ENCODE peak calls at places on chromosomes 1 and 21, in six cellular contexts. O, I, D, T, J and G are unnamed samples. For H3K4me1, the result is how much of the 10 kb centered on the place peaks cover.

GRCh38 chr1:114745351-114745750 is 12.4 kb downstream of the CSDE1 start:
- DNase-seq in O (peak), I (no peak), D (no peak), T (no peak), J (no peak), G (no peak)

GRCh38 chr1:151862604-151863003 is 9.1 kb upstream of the THEM5 start:
- DNase-seq in O (no peak), I (no peak), D (no peak), T (no peak), J (peak), G (no peak)

GRCh38 chr21:45662623-45663015 is 19.1 kb downstream of the PCBP3 start:
- DNase-seq in O (no peak), I (no peak), D (no peak), T (no peak), J (no peak), G (no peak)

GRCh38 chr1:184790642-184791041 is 36.0 kb upstream of the EDEM3 start:
- DNase-seq in O (no peak), I (no peak), D (no peak), T (no peak), J (no peak), G (no peak)

GRCh38 chr21:42654913-42655796 is 1.7 kb downstream of the PDE9A start:
- DNase-seq in O (no peak), I (no peak), D (no peak), T (no peak), J (no peak), G (no peak)

GRCh38 chr1:181038399-181038873 is 4.7 kb downstream of the MR1 start:
- DNase-seq in O (peak), I (peak), D (peak), T (no peak), J (no peak), G (peak)

GRCh38 chr1:19698181-19698580 is 33.5 kb downstream of the HTR6 start:
- DNase-seq in O (no peak), I (no peak), D (no peak), T (no peak), J (no peak), G (no peak)

GRCh38 chr1:55369474-55369873 is 154.3 kb upstream of the USP24 start:
- DNase-seq in O (peak), I (no peak), D (no peak), T (no peak), J (peak), G (no peak)

GRCh38 chr1:23868848-23869450 is 859 bp upstream of the FUCA1 start:
- DNase-seq in O (no peak), I (no peak), D (no peak), T (no peak), J (no peak), G (no peak)

GRCh38 chr1:10161541-10162290 is 48.7 kb upstream of the KIF1B start:
- DNase-seq in O (no peak), I (peak), D (no peak), T (no peak), J (no peak), G (no peak)

GRCh38 chr1:56577859-56578663 is 1.3 kb downstream of the PLPP3 start:
- DNase-seq in O (peak), I (peak), D (peak), T (peak), J (no peak), G (peak)

GRCh38 chr1:30372792-30373433 is 350.5 kb downstream of the MATN1 start:
- DNase-seq in O (no peak), I (no peak), D (no peak), T (no peak), J (peak), G (no peak)

GRCh38 chr1:30375156-30375555 is 348.2 kb downstream of the MATN1 start:
- DNase-seq in O (no peak), I (no peak), D (no peak), T (no peak), J (peak), G (no peak)

GRCh38 chr1:30371888-30372791 is 351.2 kb downstream of the MATN1 start:
- DNase-seq in O (no peak), I (no peak), D (no peak), T (no peak), J (peak), G (no peak)

GRCh38 chr1:30374400-30375070 is 348.9 kb downstream of the MATN1 start:
- DNase-seq in O (no peak), I (no peak), D (no peak), T (no peak), J (peak), G (no peak)

GRCh38 chr1:30373471-30374399 is 349.6 kb downstream of the MATN1 start:
- DNase-seq in O (no peak), I (no peak), D (no peak), T (no peak), J (peak), G (no peak)
- H3K4me1 ChIP-seq in O (under half), I (under half), D (under half), T (under half), J (under half), G (under half)

GRCh38 chr1:174413632-174414031 is 34.1 kb upstream of the GPR52 start:
- DNase-seq in O (no peak), I (no peak), D (no peak), T (no peak), J (no peak), G (peak)
- TF ChIP-seq CTCF in O (peak), I (no peak), D (no peak), T (no peak), J (no peak), G (peak)

GRCh38 chr1:157995575-157996169 is 2.2 kb downstream of the KIRREL1 start:
- DNase-seq in O (no peak), I (no peak), D (no peak), T (no peak), J (no peak), G (no peak)
- H3K4me1 ChIP-seq in O (under half), I (under half), D (under half), T (under half), J (half or more), G (under half)

DNA sequence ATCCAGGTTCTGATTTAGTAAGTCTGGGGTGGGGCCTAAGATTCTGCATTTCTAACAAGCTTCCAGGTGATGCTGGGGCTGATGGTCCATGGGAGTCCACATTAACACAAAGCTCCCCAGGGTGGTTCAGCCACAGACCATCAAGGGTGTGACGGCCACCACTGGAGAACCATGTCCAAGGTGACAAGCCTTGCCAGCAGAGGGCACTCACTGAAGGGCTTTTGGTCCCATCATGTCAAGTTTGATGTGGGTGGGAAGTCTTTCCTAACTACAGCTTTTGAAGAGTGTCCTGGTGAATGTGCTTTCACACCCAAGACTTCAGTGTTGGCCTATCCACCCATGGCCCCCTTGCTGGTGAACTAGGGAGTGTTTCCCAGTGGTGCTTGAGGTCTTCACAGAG is 67.1 kb downstream of the UBE2T start:
- DNase-seq in O (peak), I (peak), D (peak), T (no peak), J (no peak), G (peak)
- TF ChIP-seq CTCF in O (peak), I (peak), D (peak), T (no peak), J (no peak), G (peak)

DNA sequence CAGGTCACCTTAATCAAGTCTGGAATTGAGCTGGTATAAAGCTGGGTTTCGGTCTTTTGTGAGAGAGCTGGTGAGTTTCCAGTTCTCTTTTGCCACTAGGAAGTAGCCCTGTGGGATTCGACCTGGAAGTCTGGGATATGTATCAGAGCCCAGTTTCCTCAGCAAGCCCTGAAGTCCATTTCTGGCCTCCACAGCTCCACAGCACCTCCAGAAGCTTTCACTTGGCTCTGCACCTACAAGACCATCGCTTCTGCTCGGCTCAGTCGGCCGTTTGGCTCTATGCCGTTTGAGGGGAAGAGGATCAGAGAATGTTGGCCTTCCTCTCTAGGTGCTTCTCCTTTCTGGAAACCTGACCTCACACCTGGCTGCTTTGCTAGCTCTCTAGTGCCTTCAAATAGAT is 148.0 kb downstream of the GALNT2 start:
- DNase-seq in O (peak), I (peak), D (peak), T (peak), J (no peak), G (peak)
- H3K4me1 ChIP-seq in O (under half), I (under half), D (under half), T (under half), J (half or more), G (under half)

DNA sequence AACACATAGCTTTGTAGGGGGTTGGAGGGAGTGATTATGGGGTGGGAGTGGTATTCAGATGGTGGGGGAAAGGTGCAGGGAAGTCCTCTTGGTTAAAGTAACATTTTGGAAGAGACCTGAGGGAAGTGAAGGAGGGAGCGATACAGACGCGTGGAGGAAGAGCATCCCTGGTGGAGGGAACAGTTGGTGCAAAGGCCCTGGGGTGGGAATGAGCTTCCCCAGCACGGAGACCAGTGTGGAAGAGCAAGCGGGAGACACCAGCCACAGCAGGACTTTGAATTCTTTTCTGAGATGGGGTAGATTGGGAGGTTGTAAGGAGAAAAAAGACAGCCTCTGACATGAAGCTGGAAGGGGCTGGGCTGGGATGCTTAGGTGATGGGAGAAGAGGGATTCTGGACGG is 23.5 kb downstream of the DHRS3 start:
- DNase-seq in O (no peak), I (no peak), D (no peak), T (no peak), J (no peak), G (no peak)
- TF ChIP-seq CTCF in O (peak), I (no peak), D (no peak), T (no peak), J (no peak), G (no peak)

DNA sequence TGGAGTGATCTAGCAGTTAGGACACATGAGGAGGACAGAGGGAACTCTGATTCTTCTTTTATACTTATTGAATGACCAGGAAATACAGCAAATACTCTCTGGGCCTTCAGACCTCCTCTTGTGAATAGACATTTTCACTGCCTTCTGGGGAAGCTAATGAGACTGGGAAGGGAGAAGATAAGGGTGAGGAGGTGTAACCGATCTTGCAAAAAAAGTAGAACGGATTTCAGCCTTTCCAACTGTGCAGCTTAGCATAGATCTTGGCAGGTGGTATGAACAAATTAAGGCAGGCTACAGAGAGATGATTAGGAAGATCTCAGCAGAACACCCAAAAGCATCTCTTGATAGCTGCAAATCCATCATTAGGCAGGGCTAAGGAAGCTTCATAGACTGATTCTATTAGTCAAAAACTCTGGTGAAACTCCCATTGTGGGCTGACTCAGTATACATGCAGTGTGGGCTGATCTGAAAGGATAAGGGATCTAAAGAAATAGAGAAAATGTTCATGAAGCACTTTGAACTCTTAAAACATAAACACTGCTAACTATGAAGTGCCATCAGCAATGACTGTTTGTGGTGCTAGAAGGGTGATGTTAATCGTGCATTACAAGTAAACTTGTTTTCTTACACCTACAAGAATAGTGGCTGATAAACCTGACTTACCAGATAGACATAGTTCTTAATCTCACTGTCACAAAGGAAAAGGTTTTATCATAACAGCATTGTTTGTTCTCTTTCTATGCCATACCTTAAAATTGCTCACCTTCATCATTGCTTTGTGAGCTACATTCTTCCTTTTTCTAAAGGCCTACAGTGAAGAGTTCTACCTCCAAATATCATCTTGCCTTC is 85.5 kb upstream of the PALMD start:
- DNase-seq in O (no peak), I (no peak), D (no peak), T (no peak), J (no peak), G (no peak)
- H3K4me1 ChIP-seq in O (under half), I (under half), D (under half), T (under half), J (under half), G (under half)

DNA sequence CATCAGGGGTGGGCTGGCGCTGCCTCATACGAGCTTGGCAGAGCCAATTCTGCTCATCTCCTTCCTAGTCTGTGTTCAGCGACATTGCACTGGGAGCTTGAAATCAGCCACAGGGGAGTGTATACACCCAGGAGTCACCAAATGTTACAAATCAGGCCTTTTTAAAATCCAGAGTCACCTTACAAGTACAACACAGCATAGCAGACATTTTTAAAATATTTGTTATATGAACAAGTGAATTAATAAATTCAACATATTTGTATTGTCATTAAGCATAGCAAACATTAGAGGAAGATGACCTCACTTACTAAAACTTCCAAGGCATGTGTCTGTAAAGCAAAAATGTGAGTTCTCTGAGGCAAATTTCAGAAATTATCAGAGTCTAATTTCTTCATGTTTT is 210.0 kb downstream of the HLX start:
- DNase-seq in O (peak), I (no peak), D (no peak), T (no peak), J (no peak), G (no peak)
- TF ChIP-seq CTCF in O (no peak), I (no peak), D (no peak), T (no peak), J (no peak), G (no peak)

GRCh38 chr1:156099282-156099681 is 15.2 kb upstream of the LMNA start:
- DNase-seq in O (no peak), I (no peak), D (no peak), T (no peak), J (no peak), G (no peak)
- H3K4me1 ChIP-seq in O (under half), I (half or more), D (under half), T (under half), J (half or more), G (under half)

GRCh38 chr1:42759114-42759513 is 7.7 kb downstream of the P3H1 start:
- DNase-seq in O (no peak), I (no peak), D (no peak), T (no peak), J (no peak), G (no peak)
- TF ChIP-seq CTCF in O (no peak), I (no peak), D (no peak), T (no peak), J (no peak), G (no peak)